ENCODE peak calls at places on chromosomes 16 and 17, in nine cellular contexts. One of them, this sample, is unnamed.

GRCh38 chr16:1477033-1477432 is 2.2 kb upstream of the CLCN7 start:
- DNase-seq in body of pancreas: no peak
- DNase-seq in psoas muscle: no peak
- DNase-seq in A549: no peak
- DNase-seq in glutamatergic neuron: no peak
- DNase-seq in foreskin fibroblast: no peak
- DNase-seq in astrocyte of the spinal cord: no peak
- DNase-seq in tibial artery: no peak
- DNase-seq in LNCaP clone FGC: no peak
- DNase-seq in this sample: no peak

GRCh38 chr17:69655902-69656301 is 241.4 kb downstream of the MAP2K6 start:
- DNase-seq in body of pancreas: no peak
- DNase-seq in psoas muscle: no peak
- DNase-seq in A549: no peak
- DNase-seq in glutamatergic neuron: no peak
- DNase-seq in foreskin fibroblast: no peak
- DNase-seq in astrocyte of the spinal cord: no peak
- DNase-seq in tibial artery: no peak
- DNase-seq in LNCaP clone FGC: no peak
- DNase-seq in this sample: no peak

GRCh38 chr17:42387221-42387657 is 1.0 kb downstream of the STAT3 start:
- DNase-seq in body of pancreas: no peak
- DNase-seq in psoas muscle: no peak
- DNase-seq in A549: no peak
- DNase-seq in glutamatergic neuron: no peak
- DNase-seq in foreskin fibroblast: peak
- DNase-seq in astrocyte of the spinal cord: peak
- DNase-seq in tibial artery: no peak
- DNase-seq in LNCaP clone FGC: no peak
- DNase-seq in this sample: no peak

GRCh38 chr16:87387942-87388817 is 4.0 kb upstream of the MAP1LC3B start:
- DNase-seq in body of pancreas: peak
- DNase-seq in psoas muscle: peak
- DNase-seq in A549: peak
- DNase-seq in glutamatergic neuron: peak
- DNase-seq in foreskin fibroblast: peak
- DNase-seq in astrocyte of the spinal cord: peak
- DNase-seq in tibial artery: peak
- DNase-seq in LNCaP clone FGC: peak
- DNase-seq in this sample: peak

GRCh38 chr16:12876778-12877177 is 24.6 kb upstream of the SHISA9 start:
- DNase-seq in body of pancreas: no peak
- DNase-seq in psoas muscle: no peak
- DNase-seq in A549: no peak
- DNase-seq in glutamatergic neuron: no peak
- DNase-seq in foreskin fibroblast: no peak
- DNase-seq in astrocyte of the spinal cord: no peak
- DNase-seq in tibial artery: no peak
- DNase-seq in LNCaP clone FGC: no peak
- DNase-seq in this sample: no peak

GRCh38 chr17:49624896-49625295 is 49.2 kb downstream of the NXPH3 start:
- DNase-seq in body of pancreas: no peak
- DNase-seq in psoas muscle: no peak
- DNase-seq in A549: no peak
- DNase-seq in glutamatergic neuron: no peak
- DNase-seq in foreskin fibroblast: peak
- DNase-seq in astrocyte of the spinal cord: peak
- DNase-seq in tibial artery: peak
- DNase-seq in LNCaP clone FGC: no peak
- DNase-seq in this sample: peak

GRCh38 chr17:75940727-75941441 is at the start of gene FBF1:
- DNase-seq in body of pancreas: peak
- DNase-seq in psoas muscle: peak
- DNase-seq in A549: peak
- DNase-seq in glutamatergic neuron: peak
- DNase-seq in foreskin fibroblast: peak
- DNase-seq in astrocyte of the spinal cord: peak
- DNase-seq in tibial artery: peak
- DNase-seq in LNCaP clone FGC: peak
- DNase-seq in this sample: peak

GRCh38 chr16:31032736-31033708 is at the start of gene STX4:
- DNase-seq in body of pancreas: peak
- DNase-seq in psoas muscle: peak
- DNase-seq in A549: peak
- DNase-seq in glutamatergic neuron: peak
- DNase-seq in foreskin fibroblast: peak
- DNase-seq in astrocyte of the spinal cord: peak
- DNase-seq in tibial artery: peak
- DNase-seq in LNCaP clone FGC: peak
- DNase-seq in this sample: peak

GRCh38 chr16:80319181-80319580 is 221.6 kb upstream of the DYNLRB2 start:
- DNase-seq in body of pancreas: no peak
- DNase-seq in psoas muscle: no peak
- DNase-seq in A549: no peak
- DNase-seq in glutamatergic neuron: no peak
- DNase-seq in foreskin fibroblast: no peak
- DNase-seq in astrocyte of the spinal cord: no peak
- DNase-seq in tibial artery: no peak
- DNase-seq in LNCaP clone FGC: no peak
- DNase-seq in this sample: no peak

GRCh38 chr16:12228607-12229499 is 252.3 kb downstream of the SNX29 start:
- DNase-seq in body of pancreas: no peak
- DNase-seq in psoas muscle: no peak
- DNase-seq in A549: peak
- DNase-seq in glutamatergic neuron: peak
- DNase-seq in foreskin fibroblast: peak
- DNase-seq in astrocyte of the spinal cord: peak
- DNase-seq in tibial artery: no peak
- DNase-seq in LNCaP clone FGC: peak
- DNase-seq in this sample: peak

GRCh38 chr17:73429440-73430164 is 117.8 kb upstream of the CDC42EP4 start:
- DNase-seq in body of pancreas: peak
- DNase-seq in psoas muscle: peak
- DNase-seq in A549: peak
- DNase-seq in glutamatergic neuron: peak
- DNase-seq in foreskin fibroblast: peak
- DNase-seq in astrocyte of the spinal cord: peak
- DNase-seq in tibial artery: peak
- DNase-seq in LNCaP clone FGC: peak
- DNase-seq in this sample: peak

GRCh38 chr17:48144976-48145798 is 37.6 kb downstream of the SNX11 start:
- DNase-seq in body of pancreas: no peak
- DNase-seq in psoas muscle: no peak
- DNase-seq in A549: no peak
- DNase-seq in glutamatergic neuron: no peak
- DNase-seq in foreskin fibroblast: no peak
- DNase-seq in astrocyte of the spinal cord: no peak
- DNase-seq in tibial artery: no peak
- DNase-seq in LNCaP clone FGC: no peak
- DNase-seq in this sample: no peak

GRCh38 chr17:77571562-77571981 is 386.9 kb upstream of the TNRC6C start:
- DNase-seq in body of pancreas: no peak
- DNase-seq in psoas muscle: no peak
- DNase-seq in A549: no peak
- DNase-seq in glutamatergic neuron: no peak
- DNase-seq in foreskin fibroblast: peak
- DNase-seq in astrocyte of the spinal cord: no peak
- DNase-seq in tibial artery: peak
- DNase-seq in LNCaP clone FGC: no peak
- DNase-seq in this sample: no peak

GRCh38 chr17:10018461-10018891 is 113.4 kb upstream of the RCVRN start:
- DNase-seq in body of pancreas: no peak
- DNase-seq in psoas muscle: no peak
- DNase-seq in A549: no peak
- DNase-seq in glutamatergic neuron: no peak
- DNase-seq in foreskin fibroblast: no peak
- DNase-seq in astrocyte of the spinal cord: no peak
- DNase-seq in tibial artery: no peak
- DNase-seq in LNCaP clone FGC: no peak
- DNase-seq in this sample: no peak

GRCh38 chr17:6912110-6913051 is 80.9 kb upstream of the TEKT1 start:
- DNase-seq in body of pancreas: no peak
- DNase-seq in psoas muscle: no peak
- DNase-seq in A549: no peak
- DNase-seq in glutamatergic neuron: no peak
- DNase-seq in foreskin fibroblast: no peak
- DNase-seq in astrocyte of the spinal cord: no peak
- DNase-seq in tibial artery: no peak
- DNase-seq in LNCaP clone FGC: no peak
- DNase-seq in this sample: no peak

GRCh38 chr16:79261461-79261860 is 339.1 kb downstream of the MAF start:
- DNase-seq in body of pancreas: no peak
- DNase-seq in psoas muscle: peak
- DNase-seq in A549: no peak
- DNase-seq in glutamatergic neuron: peak
- DNase-seq in foreskin fibroblast: no peak
- DNase-seq in astrocyte of the spinal cord: no peak
- DNase-seq in tibial artery: no peak
- DNase-seq in LNCaP clone FGC: no peak
- DNase-seq in this sample: no peak

GRCh38 chr17:73939808-73940207 is 263.7 kb upstream of the RPL38 start:
- DNase-seq in body of pancreas: no peak
- DNase-seq in psoas muscle: no peak
- DNase-seq in A549: no peak
- DNase-seq in glutamatergic neuron: no peak
- DNase-seq in foreskin fibroblast: no peak
- DNase-seq in astrocyte of the spinal cord: no peak
- DNase-seq in tibial artery: no peak
- DNase-seq in LNCaP clone FGC: no peak
- DNase-seq in this sample: no peak

GRCh38 chr16:12609937-12610699 is 193.6 kb downstream of the CPPED1 start:
- DNase-seq in body of pancreas: no peak
- DNase-seq in psoas muscle: no peak
- DNase-seq in A549: no peak
- DNase-seq in glutamatergic neuron: no peak
- DNase-seq in foreskin fibroblast: no peak
- DNase-seq in astrocyte of the spinal cord: no peak
- DNase-seq in tibial artery: no peak
- DNase-seq in LNCaP clone FGC: no peak
- DNase-seq in this sample: no peak

GRCh38 chr16:47064775-47065174 is 79.0 kb downstream of the NETO2 start:
- DNase-seq in body of pancreas: no peak
- DNase-seq in psoas muscle: no peak
- DNase-seq in A549: no peak
- DNase-seq in glutamatergic neuron: no peak
- DNase-seq in foreskin fibroblast: no peak
- DNase-seq in astrocyte of the spinal cord: no peak
- DNase-seq in tibial artery: no peak
- DNase-seq in LNCaP clone FGC: no peak
- DNase-seq in this sample: no peak

GRCh38 chr17:7558544-7559306 is at the start of gene TNFSF13:
- DNase-seq in body of pancreas: peak
- DNase-seq in psoas muscle: peak
- DNase-seq in A549: no peak
- DNase-seq in glutamatergic neuron: no peak
- DNase-seq in foreskin fibroblast: no peak
- DNase-seq in astrocyte of the spinal cord: no peak
- DNase-seq in tibial artery: peak
- DNase-seq in LNCaP clone FGC: no peak
- DNase-seq in this sample: no peak

GRCh38 chr16:81551821-81552304 is 107.3 kb downstream of the CMIP start:
- DNase-seq in body of pancreas: no peak
- DNase-seq in psoas muscle: no peak
- DNase-seq in A549: no peak
- DNase-seq in glutamatergic neuron: no peak
- DNase-seq in foreskin fibroblast: no peak
- DNase-seq in astrocyte of the spinal cord: no peak
- DNase-seq in tibial artery: no peak
- DNase-seq in LNCaP clone FGC: no peak
- DNase-seq in this sample: no peak

GRCh38 chr16:647173-647902 is 1.8 kb upstream of the WDR90 start:
- DNase-seq in body of pancreas: peak
- DNase-seq in psoas muscle: no peak
- DNase-seq in A549: no peak
- DNase-seq in glutamatergic neuron: no peak
- DNase-seq in foreskin fibroblast: no peak
- DNase-seq in astrocyte of the spinal cord: no peak
- DNase-seq in tibial artery: no peak
- DNase-seq in LNCaP clone FGC: no peak
- DNase-seq in this sample: no peak

GRCh38 chr16:82037666-82038065 is 2.6 kb downstream of the HSD17B2 start:
- DNase-seq in body of pancreas: no peak
- DNase-seq in psoas muscle: no peak
- DNase-seq in A549: no peak
- DNase-seq in glutamatergic neuron: no peak
- DNase-seq in foreskin fibroblast: no peak
- DNase-seq in astrocyte of the spinal cord: no peak
- DNase-seq in tibial artery: no peak
- DNase-seq in LNCaP clone FGC: no peak
- DNase-seq in this sample: no peak

GRCh38 chr17:82129095-82129494 is 31.1 kb upstream of the FASN start:
- DNase-seq in body of pancreas: no peak
- DNase-seq in psoas muscle: no peak
- DNase-seq in A549: no peak
- DNase-seq in glutamatergic neuron: no peak
- DNase-seq in foreskin fibroblast: no peak
- DNase-seq in astrocyte of the spinal cord: no peak
- DNase-seq in tibial artery: no peak
- DNase-seq in LNCaP clone FGC: no peak
- DNase-seq in this sample: no peak
- TF ChIP-seq CTCF in body of pancreas: no peak
- TF ChIP-seq CTCF in psoas muscle: no peak
- TF ChIP-seq CTCF in A549: no peak
- TF ChIP-seq CTCF in glutamatergic neuron: no peak
- TF ChIP-seq CTCF in foreskin fibroblast: peak
- TF ChIP-seq CTCF in astrocyte of the spinal cord: no peak
- TF ChIP-seq CTCF in tibial artery: no peak
- TF ChIP-seq CTCF in LNCaP clone FGC: no peak
- TF ChIP-seq CTCF in this sample: peak

GRCh38 chr17:57338257-57338919 is 82.1 kb downstream of the MSI2 start:
- DNase-seq in body of pancreas: no peak
- DNase-seq in psoas muscle: no peak
- DNase-seq in A549: no peak
- DNase-seq in glutamatergic neuron: no peak
- DNase-seq in foreskin fibroblast: no peak
- DNase-seq in astrocyte of the spinal cord: no peak
- DNase-seq in tibial artery: no peak
- DNase-seq in LNCaP clone FGC: no peak
- DNase-seq in this sample: no peak
- TF ChIP-seq CTCF in body of pancreas: no peak
- TF ChIP-seq CTCF in psoas muscle: no peak
- TF ChIP-seq CTCF in A549: no peak
- TF ChIP-seq CTCF in glutamatergic neuron: no peak
- TF ChIP-seq CTCF in foreskin fibroblast: no peak
- TF ChIP-seq CTCF in astrocyte of the spinal cord: no peak
- TF ChIP-seq CTCF in tibial artery: no peak
- TF ChIP-seq CTCF in LNCaP clone FGC: no peak
- TF ChIP-seq CTCF in this sample: no peak

GRCh38 chr17:81345211-81346089 is 49.8 kb upstream of the BAHCC1 start:
- DNase-seq in body of pancreas: peak
- DNase-seq in psoas muscle: peak
- DNase-seq in A549: peak
- DNase-seq in glutamatergic neuron: peak
- DNase-seq in foreskin fibroblast: peak
- DNase-seq in astrocyte of the spinal cord: peak
- DNase-seq in tibial artery: peak
- DNase-seq in LNCaP clone FGC: peak
- DNase-seq in this sample: peak
- TF ChIP-seq CTCF in body of pancreas: peak
- TF ChIP-seq CTCF in psoas muscle: peak
- TF ChIP-seq CTCF in A549: peak
- TF ChIP-seq CTCF in glutamatergic neuron: no peak
- TF ChIP-seq CTCF in foreskin fibroblast: peak
- TF ChIP-seq CTCF in astrocyte of the spinal cord: peak
- TF ChIP-seq CTCF in tibial artery: peak
- TF ChIP-seq CTCF in LNCaP clone FGC: no peak
- TF ChIP-seq CTCF in this sample: no peak

GRCh38 chr17:54891176-54891821 is 9.4 kb upstream of the TOM1L1 start:
- DNase-seq in body of pancreas: peak
- DNase-seq in psoas muscle: no peak
- DNase-seq in A549: peak
- DNase-seq in glutamatergic neuron: peak
- DNase-seq in foreskin fibroblast: peak
- DNase-seq in astrocyte of the spinal cord: peak
- DNase-seq in tibial artery: no peak
- DNase-seq in LNCaP clone FGC: peak
- DNase-seq in this sample: peak
- TF ChIP-seq CTCF in body of pancreas: no peak
- TF ChIP-seq CTCF in psoas muscle: peak
- TF ChIP-seq CTCF in A549: peak
- TF ChIP-seq CTCF in glutamatergic neuron: peak
- TF ChIP-seq CTCF in foreskin fibroblast: peak
- TF ChIP-seq CTCF in astrocyte of the spinal cord: peak
- TF ChIP-seq CTCF in tibial artery: no peak
- TF ChIP-seq CTCF in LNCaP clone FGC: peak
- TF ChIP-seq CTCF in this sample: peak

This sample was measured in HFF-Myc.